ENCODE peak calls at places on chromosomes 13 and 19, in seven cellular contexts. R is lung, I is AG10803, Y is H1, V is glutamatergic neuron, W is upper lobe of left lung, J is neural crest cell. G is an unnamed sample.

GRCh38 chr13:51977606-51978005 is 33.6 kb downstream of the ATP7B start:
- DNase-seq in W (no peak), V (no peak), I (no peak), R (no peak), J (no peak), Y (no peak), G (no peak)

GRCh38 chr19:4474504-4475136 is 2.5 kb downstream of the HDGFL2 start:
- DNase-seq in Y (peak; percentile 68), V (peak; percentile 80), R (no peak), J (peak; percentile 60), W (no peak), I (peak; percentile 56), G (no peak)

GRCh38 chr13:107765724-107766436 is 449.5 kb downstream of the LIG4 start:
- DNase-seq in Y (no peak), I (no peak), V (no peak), R (no peak), W (no peak), J (no peak), G (no peak)

GRCh38 chr13:37621811-37622361 is 23.3 kb upstream of the POSTN start:
- DNase-seq in W (no peak), V (no peak), I (peak; percentile 99), J (no peak), R (peak; percentile 31), Y (no peak), G (peak; percentile 22)

GRCh38 chr13:40164137-40164536 is 502.3 kb downstream of the FOXO1 start:
- DNase-seq in V (no peak), J (no peak), W (no peak), R (no peak), Y (no peak), I (no peak), G (no peak)

GRCh38 chr13:111626371-111627305 is 306.2 kb downstream of the TEX29 start:
- DNase-seq in R (peak; percentile 22), J (no peak), W (no peak), I (no peak), V (no peak), Y (no peak), G (no peak)

GRCh38 chr19:55446060-55446459 is 3.0 kb upstream of the SHISA7 start:
- DNase-seq in W (no peak), J (no peak), Y (no peak), I (no peak), R (no peak), V (no peak), G (no peak)

GRCh38 chr13:77492982-77493381 is 42.5 kb upstream of the SCEL start:
- DNase-seq in W (no peak), R (no peak), J (no peak), Y (no peak), V (no peak), I (no peak), G (no peak)

GRCh38 chr19:33024398-33024797 is 40.3 kb downstream of the RHPN2 start:
- DNase-seq in V (no peak), I (no peak), J (no peak), W (no peak), Y (no peak), R (no peak), G (no peak)

GRCh38 chr19:4580021-4580901 is 20.8 kb upstream of the SEMA6B start:
- DNase-seq in W (peak; percentile 75), R (no peak), J (no peak), Y (no peak), I (no peak), V (peak; percentile 57), G (no peak)

GRCh38 chr19:14473073-14473790 is 1.9 kb downstream of the PTGER1 start:
- DNase-seq in W (peak; percentile 88), V (peak; percentile 53), R (no peak), J (no peak), Y (no peak), I (no peak), G (no peak)

GRCh38 chr19:46821512-46822359 is 28.9 kb downstream of the AP2S1 start:
- DNase-seq in I (no peak), J (no peak), R (no peak), V (no peak), Y (no peak), W (peak; percentile 68), G (no peak)

GRCh38 chr19:43966079-43966694 is 15.2 kb downstream of the ZNF221 start:
- DNase-seq in J (no peak), W (no peak), I (no peak), Y (no peak), R (no peak), V (no peak), G (no peak)

GRCh38 chr19:48149430-48149829 is 20.7 kb downstream of the LIG1 start:
- DNase-seq in J (no peak), Y (no peak), V (no peak), R (no peak), W (no peak), I (no peak), G (no peak)

GRCh38 chr13:71869274-71869673 is 2.3 kb upstream of the DACH1 start:
- DNase-seq in W (no peak), I (no peak), J (no peak), V (no peak), Y (no peak), R (no peak), G (no peak)

GRCh38 chr13:114088863-114089262 is 43.6 kb downstream of the RASA3 start:
- DNase-seq in I (no peak), J (no peak), R (no peak), Y (no peak), W (no peak), V (no peak), G (peak; percentile 4)
- TF ChIP-seq CTCF in I (no peak), J (no peak), R (no peak), Y (no peak), W (no peak), V (no peak), G (no peak)

GRCh38 chr19:31676271-31677004 is 327.2 kb upstream of the TSHZ3 start:
- DNase-seq in V (no peak), J (no peak), W (no peak), Y (peak; percentile 13), R (no peak), I (no peak), G (no peak)
- TF ChIP-seq CTCF in V (no peak), J (peak; percentile 31), W (peak; percentile 35), Y (peak; percentile 31), R (peak; percentile 2), I (peak; percentile 9), G (no peak)

GRCh38 chr19:35143231-35143715 is at the start of gene FXYD7:
- DNase-seq in Y (no peak), J (no peak), R (no peak), V (peak; percentile 82), W (peak; percentile 77), I (no peak), G (no peak)
- TF ChIP-seq CTCF in Y (no peak), J (peak; percentile 53), R (no peak), V (peak; percentile 70), W (no peak), I (no peak), G (no peak)

GRCh38 chr13:28718538-28719226 is at the start of gene SLC46A3:
- DNase-seq in V (peak; percentile 99), Y (peak; percentile 80), R (peak; percentile 98), I (peak; percentile 99), J (peak; percentile 95), W (peak; percentile 100), G (peak; percentile 94)
- TF ChIP-seq CTCF in V (no peak), Y (no peak), R (no peak), I (no peak), J (peak; percentile 36), W (peak; percentile 41), G (no peak)

GRCh38 chr13:49996166-49996915 is 501 bp upstream of the TRIM13 start:
- DNase-seq in V (peak; percentile 96), Y (peak; percentile 60), R (peak; percentile 93), J (peak; percentile 86), W (peak; percentile 98), I (peak; percentile 94), G (peak; percentile 76)
- TF ChIP-seq CTCF in V (no peak), Y (no peak), R (no peak), J (peak; percentile 34), W (no peak), I (no peak), G (no peak)

GRCh38 chr19:41397086-41398041 is at the start of the genes BCKDHA and EXOSC5:
- DNase-seq in J (peak; percentile 96), Y (peak; percentile 98), R (peak; percentile 99), W (peak; percentile 99), V (peak; percentile 99), I (peak; percentile 100), G (peak; percentile 96)
- TF ChIP-seq CTCF in J (no peak), Y (no peak), R (no peak), W (peak; percentile 27), V (no peak), I (no peak), G (no peak)

GRCh38 chr13:97360610-97361009 is 73.4 kb upstream of the RAP2A start:
- DNase-seq in J (no peak), I (no peak), W (no peak), V (no peak), Y (no peak), R (no peak), G (no peak)
- TF ChIP-seq CTCF in J (no peak), I (no peak), W (no peak), V (no peak), Y (no peak), R (no peak), G (no peak)

DNA sequence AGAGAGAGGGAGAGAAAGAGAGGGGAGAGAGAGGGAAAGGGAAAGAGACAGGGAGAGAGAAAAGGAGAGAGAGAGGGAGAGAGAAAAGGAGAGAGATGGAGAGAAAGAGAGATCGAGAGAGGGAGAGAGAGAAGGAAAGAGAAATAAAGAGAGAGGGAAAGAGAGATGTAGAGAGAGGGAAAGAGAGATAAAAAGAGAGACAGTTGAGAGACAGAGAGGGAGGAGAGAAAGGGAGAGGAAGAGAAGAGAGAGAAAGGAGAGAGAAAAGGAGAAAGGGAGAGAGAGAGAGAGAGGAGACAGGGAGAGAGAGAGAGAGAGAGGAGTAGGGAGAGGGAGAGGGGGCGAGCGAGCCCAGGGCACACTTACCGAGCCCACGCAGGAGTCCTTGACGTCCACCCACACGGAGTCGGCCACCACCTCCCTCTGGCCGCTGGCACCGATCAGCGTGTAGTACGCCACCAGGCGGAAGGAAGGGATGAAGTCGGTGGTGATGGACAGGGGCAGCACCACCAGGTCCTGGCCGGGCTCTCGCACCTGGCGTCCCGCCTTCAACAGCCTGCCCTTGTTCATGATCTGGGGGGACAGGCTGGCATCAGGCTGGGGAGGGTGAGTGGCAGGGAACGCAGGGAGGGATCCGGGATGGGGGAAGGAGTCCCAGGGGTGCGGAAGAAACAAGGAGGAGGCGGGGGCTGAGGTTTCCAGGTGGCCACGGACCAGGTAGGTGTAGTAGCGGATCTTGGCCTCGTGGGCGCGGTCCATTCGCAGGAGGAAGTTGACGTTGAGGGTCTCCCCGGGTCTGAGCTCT is 10.0 kb downstream of the C3 start:
- DNase-seq in J (no peak), R (no peak), Y (no peak), V (no peak), W (no peak), I (no peak), G (no peak)
- TF ChIP-seq CTCF in J (peak; percentile 12), R (no peak), Y (peak; percentile 84), V (no peak), W (peak; percentile 18), I (no peak), G (no peak)

G was measured in omental fat pad.